ENCODE peak calls at places on chromosomes 4 and X, in four cellular contexts. F is gastrocnemius medialis, B is heart right ventricle, H is small intestine. Z is an unnamed sample. For H3K4me1, the result is how much of the 10 kb centered on the place peaks cover.

GRCh38 chrX:13692771-13693231 is 3.9 kb downstream of the RAB9A start:
- DNase-seq in F (no peak), B (no peak), H (no peak), Z (no peak)

GRCh38 chr4:78032446-78032845 is 24.7 kb upstream of the FRAS1 start:
- DNase-seq in F (no peak), B (no peak), H (no peak), Z (no peak)

GRCh38 chr4:95729596-95729995 is 110.3 kb upstream of the PDHA2 start:
- DNase-seq in F (no peak), B (no peak), H (no peak), Z (no peak)

GRCh38 chrX:103211012-103211715 is 3.7 kb upstream of the BEX4 start:
- DNase-seq in F (no peak), B (no peak), H (peak), Z (peak)

GRCh38 chr4:18020145-18020670 is 1.3 kb downstream of the LCORL start:
- DNase-seq in F (no peak), B (no peak), H (peak), Z (no peak)

GRCh38 chrX:55452825-55453124 is 848 bp downstream of the MAGEH1 start:
- DNase-seq in F (no peak), B (no peak), H (no peak), Z (no peak)

GRCh38 chrX:129791961-129792570 is 12.3 kb downstream of the SASH3 start:
- DNase-seq in F (no peak), B (no peak), H (no peak), Z (no peak)

GRCh38 chrX:40031861-40032422 is 65.8 kb downstream of the BCOR start:
- DNase-seq in F (no peak), B (no peak), H (no peak), Z (no peak)

GRCh38 chr4:176499518-176499917 is 179.8 kb downstream of the SPCS3 start:
- DNase-seq in F (no peak), B (no peak), H (no peak), Z (no peak)

GRCh38 chrX:75151828-75152592 is 4.1 kb downstream of the ABCB7 start:
- DNase-seq in F (no peak), B (no peak), H (peak), Z (no peak)

GRCh38 chr4:155666701-155667537 is at the start of gene GUCY1A1:
- DNase-seq in F (no peak), B (peak), H (peak), Z (peak)

GRCh38 chr4:52941450-52941849 is 79.3 kb downstream of the RASL11B start:
- DNase-seq in F (no peak), B (no peak), H (no peak), Z (no peak)

GRCh38 chr4:1728061-1728980 is 7.0 kb downstream of the TACC3 start:
- DNase-seq in F (no peak), B (no peak), H (no peak), Z (peak)

GRCh38 chrX:23883737-23884354 is 23.9 kb downstream of the APOO start:
- DNase-seq in F (no peak), B (no peak), H (peak), Z (no peak)

GRCh38 chr4:84573738-84574720 is 8.9 kb upstream of the CDS1 start:
- DNase-seq in F (no peak), B (no peak), H (no peak), Z (no peak)

GRCh38 chrX:69317721-69318120 is 152.5 kb upstream of the PJA1 start:
- DNase-seq in F (no peak), B (no peak), H (no peak), Z (no peak)

GRCh38 chr4:162457071-162457865 is 293.5 kb upstream of the FSTL5 start:
- DNase-seq in F (no peak), B (no peak), H (no peak), Z (no peak)

GRCh38 chrX:4925911-4926310 is 1212.5 kb upstream of the PRKX start:
- DNase-seq in F (no peak), B (no peak), H (no peak), Z (no peak)

GRCh38 chr4:154779362-154779947 is 1.6 kb upstream of the RBM46 start:
- DNase-seq in F (no peak), B (no peak), H (peak), Z (no peak)

GRCh38 chrX:28205126-28205525 is 223.9 kb upstream of the DCAF8L1 start:
- DNase-seq in F (no peak), B (no peak), H (no peak), Z (no peak)

GRCh38 chr4:27308379-27308778 is 447.7 kb downstream of the STIM2 start:
- DNase-seq in F (no peak), B (no peak), H (no peak), Z (no peak)

GRCh38 chr4:98749206-98749605 is 90.8 kb upstream of the TSPAN5 start:
- DNase-seq in F (no peak), B (no peak), H (no peak), Z (no peak)

GRCh38 chr4:163447481-163447880 is 26.1 kb downstream of the TKTL2 start:
- DNase-seq in F (no peak), B (no peak), H (no peak), Z (no peak)

GRCh38 chrX:70479970-70480659 is 35.5 kb downstream of the DLG3 start:
- DNase-seq in F (no peak), B (no peak), H (peak), Z (no peak)

GRCh38 chr4:100811046-100811445 is 293.2 kb upstream of the EMCN start:
- DNase-seq in F (no peak), B (no peak), H (no peak), Z (no peak)

GRCh38 chr4:100799767-100800539 is 282.1 kb upstream of the EMCN start:
- DNase-seq in F (no peak), B (no peak), H (no peak), Z (no peak)

GRCh38 chr4:100806988-100807387 is 289.2 kb upstream of the EMCN start:
- DNase-seq in F (no peak), B (no peak), H (no peak), Z (no peak)

GRCh38 chr4:100803751-100804150 is 285.9 kb upstream of the EMCN start:
- DNase-seq in F (no peak), B (no peak), H (no peak), Z (no peak)

GRCh38 chr4:100805547-100805946 is 287.7 kb upstream of the EMCN start:
- DNase-seq in F (no peak), B (no peak), H (no peak), Z (no peak)
- H3K4me3 ChIP-seq in F (no peak), B (no peak), H (no peak), Z (no peak)

GRCh38 chr4:6771229-6771671 is 11.3 kb upstream of the KIAA0232 start:
- DNase-seq in F (peak), B (peak), H (no peak), Z (no peak)
- H3K4me1 ChIP-seq in F (half or more), B (under half), H (under half), Z (under half)

GRCh38 chrX:115387327-115387726 is 97.8 kb downstream of the LUZP4 start:
- DNase-seq in F (no peak), B (no peak), H (no peak), Z (no peak)

GRCh38 chrX:115393271-115393670 is 103.8 kb downstream of the LUZP4 start:
- DNase-seq in F (no peak), B (no peak), H (no peak), Z (no peak)

GRCh38 chrX:115392871-115393270 is 103.4 kb downstream of the LUZP4 start:
- DNase-seq in F (no peak), B (no peak), H (no peak), Z (no peak)

GRCh38 chrX:115392031-115392430 is 102.5 kb downstream of the LUZP4 start:
- DNase-seq in F (no peak), B (no peak), H (no peak), Z (no peak)

GRCh38 chrX:115388879-115389278 is 99.4 kb downstream of the LUZP4 start:
- DNase-seq in F (no peak), B (no peak), H (no peak), Z (no peak)
- H3K4me3 ChIP-seq in F (no peak), B (no peak), H (no peak), Z (no peak)

GRCh38 chr4:56976878-56977320 is 507 bp downstream of the NOA1 start:
- DNase-seq in F (no peak), B (peak), H (peak), Z (peak)

GRCh38 chr4:56977321-56978012 is at the start of gene NOA1:
- DNase-seq in F (peak), B (peak), H (peak), Z (peak)

GRCh38 chr4:56979674-56980073 is 978 bp downstream of the POLR2B start:
- DNase-seq in F (no peak), B (no peak), H (peak), Z (peak)

GRCh38 chr4:56978750-56979303 is at the start of gene POLR2B:
- DNase-seq in F (peak), B (peak), H (peak), Z (peak)

GRCh38 chr4:56976283-56976877 is 1.0 kb downstream of the NOA1 start:
- DNase-seq in F (no peak), B (no peak), H (peak), Z (no peak)
- H3K4me1 ChIP-seq in F (under half), B (under half), H (under half), Z (under half)

GRCh38 chr4:133145758-133146157 is 3.3 kb upstream of the PCDH10 start:
- DNase-seq in F (no peak), B (no peak), H (no peak), Z (no peak)

GRCh38 chr4:133147365-133147821 is 1.7 kb upstream of the PCDH10 start:
- DNase-seq in F (no peak), B (no peak), H (no peak), Z (no peak)

GRCh38 chr4:133146574-133147198 is 2.4 kb upstream of the PCDH10 start:
- DNase-seq in F (no peak), B (peak), H (peak), Z (no peak)

GRCh38 chr4:133145241-133145640 is 3.9 kb upstream of the PCDH10 start:
- DNase-seq in F (no peak), B (no peak), H (no peak), Z (no peak)

GRCh38 chr4:133146192-133146573 is 2.9 kb upstream of the PCDH10 start:
- DNase-seq in F (no peak), B (no peak), H (no peak), Z (no peak)
- H3K4me3 ChIP-seq in F (peak), B (peak), H (no peak), Z (no peak)

GRCh38 chr4:159175165-159175988 is 72.5 kb downstream of the RAPGEF2 start:
- DNase-seq in F (peak), B (peak), H (peak), Z (peak)
- H3K4me1 ChIP-seq in F (half or more), B (half or more), H (under half), Z (under half)

DNA sequence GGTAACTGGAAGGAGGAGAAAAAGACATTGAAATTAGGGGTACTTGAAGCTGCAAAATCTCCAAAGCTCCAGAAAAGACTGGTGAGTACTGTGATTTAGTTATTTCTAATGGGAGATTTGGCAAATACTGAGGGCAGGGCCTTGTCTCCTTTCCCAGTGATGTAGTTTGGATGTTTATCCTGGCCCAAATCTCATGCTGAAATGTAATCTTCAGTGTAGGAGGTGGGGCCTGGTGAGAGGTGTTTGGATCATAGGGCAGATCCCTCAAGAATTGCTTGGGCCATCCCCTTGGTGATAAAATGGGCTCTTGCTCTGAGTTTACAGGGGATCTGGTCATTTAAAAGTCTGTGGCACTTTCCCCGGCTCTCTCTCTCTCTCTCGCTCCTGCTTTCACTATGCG is 33.1 kb upstream of the GK start:
- DNase-seq in F (no peak), B (no peak), H (no peak), Z (no peak)
- H3K4me3 ChIP-seq in F (no peak), B (no peak), H (no peak), Z (no peak)

DNA sequence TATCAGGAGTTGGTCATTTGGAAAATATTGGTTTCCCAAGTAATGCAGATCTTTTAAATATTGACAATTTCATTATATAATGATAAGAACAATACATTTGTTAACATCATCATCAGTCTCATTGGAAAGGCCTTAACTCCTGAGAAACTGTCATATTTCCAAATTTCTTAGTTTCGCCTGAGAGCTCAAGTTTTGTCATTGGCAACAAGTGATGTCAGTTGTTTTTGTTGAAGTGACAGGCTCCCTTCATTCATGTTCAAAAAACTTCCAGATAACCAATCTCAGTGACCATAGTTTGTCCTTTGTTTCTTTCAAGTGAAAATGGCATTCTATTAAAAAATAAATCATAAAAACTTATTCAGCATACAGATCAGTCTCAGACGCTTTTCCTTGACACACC is 71.8 kb downstream of the HMGB2 start:
- DNase-seq in F (no peak), B (no peak), H (no peak), Z (no peak)
- H3K4me1 ChIP-seq in F (under half), B (under half), H (under half), Z (under half)

GRCh38 chr4:116018831-116019230 is 905.4 kb upstream of the NDST4 start:
- DNase-seq in F (no peak), B (no peak), H (no peak), Z (no peak)

GRCh38 chr4:116020141-116020722 is 906.8 kb upstream of the NDST4 start:
- DNase-seq in F (no peak), B (no peak), H (no peak), Z (no peak)

GRCh38 chr4:116015062-116015461 is 901.6 kb upstream of the NDST4 start:
- DNase-seq in F (no peak), B (no peak), H (no peak), Z (no peak)

GRCh38 chr4:116015549-116015948 is 902.1 kb upstream of the NDST4 start:
- DNase-seq in F (no peak), B (no peak), H (no peak), Z (no peak)

DNA sequence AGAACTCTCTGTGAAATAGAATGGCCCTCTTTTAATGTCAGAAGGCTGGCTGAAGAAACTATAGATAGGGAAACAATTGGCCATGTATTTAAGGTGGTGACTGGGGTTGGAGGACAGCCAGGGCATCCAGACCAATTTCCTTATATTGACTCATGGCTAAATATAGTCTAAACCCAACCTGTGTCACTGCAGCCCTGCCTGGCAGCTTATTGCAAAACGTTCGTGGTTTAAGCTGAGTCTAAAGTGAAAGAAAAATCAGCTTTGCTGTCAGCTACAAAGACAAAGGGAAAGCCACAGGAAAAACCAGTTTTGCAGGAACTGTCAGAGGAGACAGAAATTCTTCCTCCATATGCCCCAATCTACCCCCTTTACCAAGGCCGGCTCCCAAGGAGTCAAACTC is 902.8 kb upstream of the NDST4 start:
- DNase-seq in F (no peak), B (no peak), H (no peak), Z (no peak)
- H3K4me3 ChIP-seq in F (no peak), B (no peak), H (no peak), Z (no peak)

Z was measured in CD8-positive, alpha-beta memory T cell.